ENCODE peak calls at places on chromosomes 12 and 14, in seven cellular contexts. E is lower lobe of right lung; T is natural killer cell treated with Interleukin-12 subunit alpha and Interleukin-12 subunit beta and Interleukin-15 and Interleukin-18, amount 100 ng/mL, for 72 hours; M is posterior vena cava; O is astrocyte of the spinal cord; B is psoas muscle; W is stimulated activated CD4-positive, alpha-beta T cell treated with anti-CD3 and anti-CD28 coated beads, Interleukin-12 subunit alpha, Interleukin-12 subunit beta, amount 100 ng/mL, for 4 hours. H is an unnamed sample.

GRCh38 chr14:54877015-54877702 is 25.5 kb downstream of the GCH1 start:
- DNase-seq in B (no peak), W (no peak), M (no peak), E (no peak), T (no peak), O (no peak), H (peak; percentile 25)

GRCh38 chr14:54108481-54109471 is 152.2 kb upstream of the BMP4 start:
- DNase-seq in E (no peak), B (no peak), T (no peak), W (no peak), O (peak; percentile 97), M (no peak), H (no peak)

GRCh38 chr12:66235626-66236281 is 46.7 kb downstream of the IRAK3 start:
- DNase-seq in B (no peak), O (peak; percentile 25), M (no peak), E (no peak), W (no peak), T (no peak), H (no peak)

GRCh38 chr12:54824402-54824801 is 29.9 kb upstream of the MUCL1 start:
- DNase-seq in W (no peak), E (no peak), O (no peak), B (no peak), T (no peak), M (no peak), H (no peak)

GRCh38 chr12:51000245-51000644 is 25.9 kb downstream of the SLC11A2 start:
- DNase-seq in M (no peak), T (no peak), O (peak; percentile 13), B (no peak), E (no peak), W (no peak), H (no peak)

GRCh38 chr14:102249041-102249440 is 55.9 kb downstream of the MOK start:
- DNase-seq in O (peak; percentile 83), W (no peak), B (no peak), T (no peak), M (peak; percentile 42), E (no peak), H (no peak)

GRCh38 chr12:6450869-6451347 is 934 bp upstream of the TAPBPL start:
- DNase-seq in T (no peak), E (no peak), B (peak; percentile 39), W (no peak), M (no peak), O (no peak), H (no peak)

GRCh38 chr14:106578479-106578878 is 1052.1 kb downstream of the TMEM121 start:
- DNase-seq in B (no peak), W (no peak), T (no peak), E (no peak), O (no peak), M (no peak), H (no peak)

GRCh38 chr12:79438480-79439178 is 252.1 kb downstream of the PAWR start:
- DNase-seq in E (no peak), T (no peak), B (no peak), O (no peak), M (no peak), W (no peak), H (no peak)

GRCh38 chr14:100738704-100739131 is 12.0 kb downstream of the DLK1 start:
- DNase-seq in M (peak; percentile 46), E (no peak), O (no peak), B (no peak), T (peak; percentile 41), W (no peak), H (no peak)

GRCh38 chr12:7915911-7916403 is 20.0 kb downstream of the SLC2A3 start:
- DNase-seq in E (no peak), M (no peak), T (peak; percentile 63), O (no peak), W (no peak), B (no peak), H (no peak)

GRCh38 chr14:75426332-75427125 is 1.3 kb upstream of the JDP2 start:
- DNase-seq in W (no peak), O (no peak), M (no peak), T (no peak), B (no peak), E (no peak), H (no peak)

GRCh38 chr14:21526672-21527319 is 650 bp upstream of the SALL2 start:
- DNase-seq in T (no peak), E (no peak), B (no peak), O (no peak), M (no peak), W (no peak), H (peak; percentile 38)

GRCh38 chr12:27297576-27297975 is 35.1 kb upstream of the BMAL2 start:
- DNase-seq in M (no peak), E (no peak), W (no peak), T (no peak), O (no peak), B (no peak), H (no peak)

GRCh38 chr12:120282229-120282628 is 9.5 kb downstream of the RNU4-2 start:
- DNase-seq in T (no peak), E (no peak), O (no peak), M (no peak), W (no peak), B (no peak), H (no peak)

GRCh38 chr12:1595690-1596347 is 1.4 kb upstream of the FBXL14 start:
- DNase-seq in T (no peak), B (no peak), O (peak; percentile 49), E (no peak), M (no peak), W (no peak), H (no peak)

GRCh38 chr14:51236314-51236713 is 3.7 kb upstream of the TMX1 start:
- DNase-seq in B (no peak), T (no peak), E (no peak), M (no peak), W (no peak), O (no peak), H (no peak)

GRCh38 chr12:6927379-6927991 is at the start of gene ATN1:
- DNase-seq in E (peak; percentile 77), O (peak; percentile 82), M (peak; percentile 94), W (peak; percentile 46), T (no peak), B (peak; percentile 84), H (peak; percentile 19)

GRCh38 chr12:65487679-65488078 is 209.2 kb downstream of the MSRB3 start:
- DNase-seq in O (no peak), T (no peak), B (no peak), M (no peak), W (no peak), E (no peak), H (no peak)

GRCh38 chr14:104573930-104574329 is 5.6 kb upstream of the C14orf180 start:
- DNase-seq in T (no peak), O (no peak), B (no peak), M (no peak), E (no peak), W (no peak), H (no peak)

GRCh38 chr14:77302926-77303325 is 17.8 kb downstream of the POMT2 start:
- DNase-seq in B (no peak), E (no peak), W (peak; percentile 3), O (peak; percentile 62), T (no peak), M (no peak), H (peak; percentile 55)

GRCh38 chr14:85487215-85487614 is 42.7 kb upstream of the FLRT2 start:
- DNase-seq in T (no peak), E (no peak), W (no peak), B (no peak), M (peak; percentile 63), O (peak; percentile 45), H (no peak)

GRCh38 chr14:61545716-61546455 is 149.4 kb upstream of the HIF1A start:
- DNase-seq in M (no peak), O (no peak), B (no peak), T (peak; percentile 55), E (no peak), W (no peak), H (no peak)

GRCh38 chr14:99872786-99873440 is 79.7 kb downstream of the EML1 start:
- DNase-seq in W (no peak), E (no peak), M (no peak), O (peak; percentile 33), B (no peak), T (no peak), H (no peak)

GRCh38 chr14:104883681-104884361 is 18.8 kb downstream of the CEP170B start:
- DNase-seq in E (peak; percentile 41), O (no peak), W (no peak), T (no peak), M (peak; percentile 67), B (peak; percentile 14), H (no peak)

GRCh38 chr12:117476341-117476740 is 114.9 kb upstream of the NOS1 start:
- DNase-seq in O (no peak), M (peak; percentile 50), E (no peak), T (no peak), W (no peak), B (no peak), H (no peak)

GRCh38 chr12:127504874-127505273 is 762.1 kb upstream of the TMEM132C start:
- DNase-seq in B (no peak), M (no peak), T (no peak), W (no peak), E (no peak), O (no peak), H (no peak)

GRCh38 chr14:23636317-23637211 is at the start of gene DHRS2:
- DNase-seq in E (no peak), W (no peak), O (no peak), M (no peak), T (no peak), B (no peak), H (no peak)

GRCh38 chr14:22483863-22484593 is 105.0 kb downstream of the DAD1 start:
- DNase-seq in B (no peak), W (no peak), M (no peak), T (no peak), E (no peak), O (peak; percentile 67), H (no peak)

GRCh38 chr12:77995436-77996167 is 164.9 kb downstream of the NAV3 start:
- DNase-seq in M (no peak), B (no peak), T (no peak), O (peak; percentile 91), E (no peak), W (no peak), H (no peak)

GRCh38 chr12:11711675-11712327 is 62.3 kb downstream of the ETV6 start:
- DNase-seq in O (no peak), T (no peak), M (no peak), W (no peak), E (no peak), B (no peak), H (no peak)

GRCh38 chr12:12555656-12556055 is 7.0 kb downstream of the DUSP16 start:
- DNase-seq in M (no peak), W (no peak), O (no peak), B (no peak), T (no peak), E (no peak), H (no peak)

GRCh38 chr14:103522649-103523582 is at the start of gene CKB:
- DNase-seq in M (peak; percentile 91), O (no peak), W (no peak), B (peak; percentile 70), E (peak; percentile 76), T (no peak), H (peak; percentile 43)

GRCh38 chr12:16939871-16940306 is 333.9 kb upstream of the LMO3 start:
- DNase-seq in O (peak; percentile 60), E (peak; percentile 50), T (no peak), W (no peak), M (peak; percentile 23), B (no peak), H (peak; percentile 22)

GRCh38 chr14:77098470-77099353 is 654 bp downstream of the CIPC start:
- DNase-seq in B (peak; percentile 69), W (peak; percentile 10), E (peak; percentile 72), O (no peak), M (peak; percentile 86), T (no peak), H (no peak)

H was measured in DMS153.